ENCODE peak calls at places on chromosomes 3 and 15, in eight cellular contexts. N is WTC11, W is HL-60, B is adrenal gland, T is GM13976, R is choroid plexus epithelial cell, E is PC-3, M is ovary. Z is an unnamed sample.

GRCh38 chr3:56835626-56836025 is 33.9 kb upstream of the ARHGEF3 start:
- DNase-seq in N (no peak), W (no peak), B (peak), T (no peak), R (peak), E (peak), M (no peak), Z (no peak)

GRCh38 chr15:89364341-89364740 is 29.7 kb upstream of the POLG start:
- DNase-seq in N (no peak), W (peak), B (peak), T (no peak), R (no peak), E (no peak), M (no peak), Z (no peak)

GRCh38 chr15:94110476-94111130 is 120.8 kb upstream of the MCTP2 start:
- DNase-seq in N (no peak), W (no peak), B (no peak), T (no peak), R (peak), E (no peak), M (no peak), Z (no peak)

GRCh38 chr3:109023656-109024254 is 70.1 kb upstream of the GUCA1C start:
- DNase-seq in N (peak), W (peak), B (peak), T (peak), R (peak), E (peak), M (no peak), Z (peak)

GRCh38 chr3:12798559-12799179 is 2.2 kb downstream of the CAND2 start:
- DNase-seq in N (no peak), W (no peak), B (peak), T (no peak), R (no peak), E (no peak), M (no peak), Z (no peak)

GRCh38 chr3:122030381-122031122 is 8.5 kb upstream of the ILDR1 start:
- DNase-seq in N (no peak), W (no peak), B (no peak), T (peak), R (peak), E (no peak), M (no peak), Z (peak)

GRCh38 chr3:72334681-72335457 is 513.4 kb downstream of the SHQ1 start:
- DNase-seq in N (no peak), W (no peak), B (no peak), T (no peak), R (no peak), E (no peak), M (no peak), Z (no peak)

GRCh38 chr3:126476166-126476975 is 680 bp upstream of the ZXDC start:
- DNase-seq in N (peak), W (peak), B (peak), T (no peak), R (peak), E (peak), M (no peak), Z (no peak)

GRCh38 chr15:47179988-47180387 is 537.3 kb upstream of the SEMA6D start:
- DNase-seq in N (no peak), W (no peak), B (no peak), T (no peak), R (no peak), E (no peak), M (no peak), Z (no peak)

GRCh38 chr15:48394172-48394571 is 62.9 kb downstream of the DUT start:
- DNase-seq in N (no peak), W (no peak), B (no peak), T (no peak), R (no peak), E (no peak), M (no peak), Z (no peak)

GRCh38 chr15:90845201-90845949 is 23.0 kb upstream of the FURIN start:
- DNase-seq in N (no peak), W (peak), B (peak), T (peak), R (peak), E (peak), M (no peak), Z (peak)

GRCh38 chr3:107240183-107241091 is 136.8 kb upstream of the CCDC54 start:
- DNase-seq in N (peak), W (peak), B (peak), T (peak), R (peak), E (peak), M (peak), Z (peak)

GRCh38 chr15:35980719-35981118 is 434.8 kb upstream of the DPH6 start:
- DNase-seq in N (no peak), W (no peak), B (no peak), T (no peak), R (peak), E (peak), M (no peak), Z (no peak)

GRCh38 chr15:67180035-67180434 is 74.4 kb downstream of the AAGAB start:
- DNase-seq in N (no peak), W (no peak), B (no peak), T (no peak), R (no peak), E (no peak), M (no peak), Z (no peak)

GRCh38 chr3:53254810-53255359 is 937 bp downstream of the TKT start:
- DNase-seq in N (peak), W (peak), B (peak), T (peak), R (peak), E (peak), M (peak), Z (peak)

GRCh38 chr15:25248583-25249235 is 190.1 kb downstream of the UBE3A start:
- DNase-seq in N (peak), W (no peak), B (no peak), T (peak), R (no peak), E (no peak), M (peak), Z (no peak)

GRCh38 chr3:188319569-188319968 is 165.6 kb downstream of the LPP start:
- DNase-seq in N (no peak), W (no peak), B (no peak), T (no peak), R (no peak), E (peak), M (no peak), Z (no peak)

GRCh38 chr15:78392430-78392829 is 45.6 kb upstream of the IREB2 start:
- DNase-seq in N (peak), W (no peak), B (no peak), T (no peak), R (no peak), E (no peak), M (no peak), Z (no peak)

GRCh38 chr3:102059145-102059943 is 210.0 kb downstream of the NFKBIZ start:
- DNase-seq in N (no peak), W (no peak), B (no peak), T (peak), R (no peak), E (no peak), M (no peak), Z (peak)

GRCh38 chr15:86572368-86572841 is 492.7 kb downstream of the AGBL1 start:
- DNase-seq in N (peak), W (no peak), B (no peak), T (no peak), R (no peak), E (no peak), M (no peak), Z (no peak)

GRCh38 chr15:78206326-78207109 is 27.8 kb downstream of the ACSBG1 start:
- DNase-seq in N (no peak), W (no peak), B (no peak), T (peak), R (peak), E (no peak), M (no peak), Z (no peak)

GRCh38 chr3:151171145-151171544 is 31.9 kb downstream of the GPR171 start:
- DNase-seq in N (no peak), W (peak), B (peak), T (peak), R (peak), E (no peak), M (no peak), Z (peak)

GRCh38 chr3:88000853-88001252 is 58.0 kb downstream of the CGGBP1 start:
- DNase-seq in N (peak), W (peak), B (no peak), T (no peak), R (peak), E (no peak), M (no peak), Z (no peak)

GRCh38 chr3:72767927-72768880 is 80.0 kb downstream of the SHQ1 start:
- DNase-seq in N (no peak), W (no peak), B (no peak), T (no peak), R (peak), E (no peak), M (no peak), Z (no peak)

GRCh38 chr15:31824009-31824408 is 206.3 kb upstream of the CHRNA7 start:
- DNase-seq in N (no peak), W (no peak), B (no peak), T (no peak), R (no peak), E (no peak), M (no peak), Z (no peak)

GRCh38 chr15:31831596-31831995 is 198.7 kb upstream of the CHRNA7 start:
- DNase-seq in N (no peak), W (no peak), B (no peak), T (no peak), R (no peak), E (no peak), M (no peak), Z (no peak)

DNA sequence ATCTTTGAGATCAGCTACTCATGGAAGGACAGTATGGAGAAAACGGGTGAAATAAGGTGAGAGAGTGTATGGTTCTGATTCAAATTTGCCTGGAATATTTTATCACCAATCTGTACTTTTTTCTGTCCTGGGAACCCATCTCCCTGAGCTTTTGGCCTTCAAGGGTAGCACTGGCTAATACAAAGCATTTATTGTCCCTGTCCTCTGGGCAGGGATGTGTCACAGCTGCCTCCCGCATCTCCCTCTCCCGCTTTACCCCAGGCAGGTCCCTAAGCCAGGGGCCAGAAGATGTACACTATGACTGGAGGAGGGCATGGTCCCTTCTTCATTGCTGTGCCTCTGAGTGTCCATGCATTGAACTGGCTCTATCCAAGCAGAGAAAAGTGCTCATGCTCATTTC is 201.7 kb upstream of the CHRNA7 start:
- DNase-seq in N (no peak), W (no peak), B (no peak), T (no peak), R (no peak), E (no peak), M (no peak), Z (no peak)
- TF ChIP-seq CTCF in N (no peak), W (no peak), B (no peak), T (no peak), R (no peak), E (no peak), M (no peak), Z (no peak)

GRCh38 chr3:37909067-37909911 is 47.6 kb downstream of the CTDSPL start:
- DNase-seq in N (no peak), W (no peak), B (no peak), T (no peak), R (no peak), E (peak), M (no peak), Z (no peak)
- TF ChIP-seq CTCF in N (no peak), W (no peak), B (no peak), T (no peak), R (peak), E (no peak), M (no peak), Z (no peak)

GRCh38 chr15:81174759-81175327 is 21.8 kb upstream of the IL16 start:
- DNase-seq in N (no peak), W (no peak), B (no peak), T (no peak), R (no peak), E (no peak), M (no peak), Z (no peak)
- TF ChIP-seq CTCF in N (no peak), W (no peak), B (no peak), T (no peak), R (peak), E (peak), M (no peak), Z (no peak)

GRCh38 chr3:161925749-161926360 is 429.2 kb downstream of the OTOL1 start:
- DNase-seq in N (no peak), W (no peak), B (no peak), T (no peak), R (peak), E (peak), M (no peak), Z (no peak)
- TF ChIP-seq CTCF in N (no peak), W (no peak), B (no peak), T (no peak), R (peak), E (peak), M (no peak), Z (no peak)

GRCh38 chr3:143327388-143327787 is 207.8 kb downstream of the CHST2 start:
- DNase-seq in N (no peak), W (no peak), B (no peak), T (no peak), R (peak), E (peak), M (no peak), Z (no peak)
- TF ChIP-seq CTCF in N (no peak), W (no peak), B (peak), T (no peak), R (peak), E (peak), M (no peak), Z (no peak)

GRCh38 chr3:123584284-123584987 is 417 bp downstream of the HACD2 start:
- DNase-seq in N (peak), W (no peak), B (peak), T (peak), R (peak), E (peak), M (peak), Z (no peak)
- TF ChIP-seq CTCF in N (no peak), W (no peak), B (no peak), T (peak), R (no peak), E (peak), M (no peak), Z (no peak)

Z was measured in GM12865.